ENCODE peak calls at places on chromosomes 13 and 19, in four cellular contexts. V is putamen; K is NCI-H187; S is activated effector memory CD4-positive, alpha-beta T cell treated with anti-CD3 and anti-CD28 coated beads, Interleukin-2, amount 50 U/mL, for 16 hours. X is an unnamed sample.

GRCh38 chr19:1269478-1270167 is 491 bp downstream of the CIRBP start:
- DNase-seq in V (peak), K (peak), S (peak), X (peak)

GRCh38 chr13:42876810-42877550 is 95.6 kb downstream of the FAM216B start:
- DNase-seq in V (no peak), K (no peak), S (no peak), X (no peak)

GRCh38 chr13:39144941-39145533 is 106.8 kb downstream of the NHLRC3 start:
- DNase-seq in V (peak), K (no peak), S (peak), X (no peak)

GRCh38 chr13:40074338-40074737 is 418.9 kb downstream of the COG6 start:
- DNase-seq in V (no peak), K (no peak), S (no peak), X (no peak)

GRCh38 chr19:1237027-1237659 is 662 bp downstream of the CBARP start:
- DNase-seq in V (no peak), K (no peak), S (no peak), X (no peak)

GRCh38 chr13:110250258-110250891 is 56.6 kb downstream of the COL4A1 start:
- DNase-seq in V (no peak), K (no peak), S (no peak), X (no peak)

GRCh38 chr19:48551437-48552302 is at the start of gene SULT2B1:
- DNase-seq in V (no peak), K (peak), S (no peak), X (no peak)

GRCh38 chr13:34207334-34207733 is 389.4 kb downstream of the RFC3 start:
- DNase-seq in V (no peak), K (no peak), S (no peak), X (no peak)

GRCh38 chr19:54287456-54287855 is 6.5 kb upstream of the LILRB2 start:
- DNase-seq in V (no peak), K (no peak), S (no peak), X (no peak)

GRCh38 chr13:48500652-48501197 is 32.2 kb downstream of the RCBTB2 start:
- DNase-seq in V (no peak), K (no peak), S (no peak), X (no peak)

GRCh38 chr13:33934343-33934742 is 116.4 kb downstream of the RFC3 start:
- DNase-seq in V (no peak), K (no peak), S (no peak), X (no peak)

GRCh38 chr19:39144487-39145071 is 19.0 kb downstream of the PAK4 start:
- DNase-seq in V (no peak), K (no peak), S (no peak), X (no peak)

GRCh38 chr13:30234763-30235162 is 72.6 kb downstream of the KATNAL1 start:
- DNase-seq in V (no peak), K (no peak), S (no peak), X (no peak)

GRCh38 chr19:1361601-1362384 is 21.9 kb upstream of the NDUFS7 start:
- DNase-seq in V (no peak), K (no peak), S (no peak), X (no peak)

GRCh38 chr13:113992276-113993005 is 18.6 kb upstream of the C13orf46 start:
- DNase-seq in V (no peak), K (no peak), S (no peak), X (no peak)

GRCh38 chr13:51425410-51426042 is 27.3 kb downstream of the INTS6 start:
- DNase-seq in V (no peak), K (no peak), S (no peak), X (no peak)

GRCh38 chr13:93559718-93560117 is 333.1 kb downstream of the GPC6 start:
- DNase-seq in V (no peak), K (no peak), S (no peak), X (no peak)

GRCh38 chr13:26749285-26749684 is 11.3 kb downstream of the GPR12 start:
- DNase-seq in V (no peak), K (no peak), S (no peak), X (no peak)

GRCh38 chr19:42634409-42635232 is 39.9 kb upstream of the CEACAM8 start:
- DNase-seq in V (no peak), K (no peak), S (peak), X (no peak)

GRCh38 chr13:112986946-112987345 is 17.9 kb downstream of the MCF2L start:
- DNase-seq in V (no peak), K (no peak), S (no peak), X (no peak)

GRCh38 chr13:72808917-72809500 is 27.1 kb downstream of the PIBF1 start:
- DNase-seq in V (no peak), K (no peak), S (no peak), X (no peak)

GRCh38 chr13:29924482-29924884 is 74.1 kb upstream of the UBL3 start:
- DNase-seq in V (no peak), K (peak), S (no peak), X (no peak)

GRCh38 chr19:39211731-39212376 is 7.8 kb upstream of the SYCN start:
- DNase-seq in V (no peak), K (no peak), S (no peak), X (no peak)

GRCh38 chr19:7373862-7374261 is 25.1 kb downstream of the ARHGEF18 start:
- DNase-seq in V (no peak), K (no peak), S (no peak), X (no peak)

GRCh38 chr13:36418022-36418805 is 14.1 kb upstream of the CCNA1 start:
- DNase-seq in V (no peak), K (no peak), S (no peak), X (no peak)

GRCh38 chr19:35525873-35526272 is 2.2 kb downstream of the SBSN start:
- DNase-seq in V (no peak), K (no peak), S (no peak), X (no peak)